ENCODE peak calls at places on chromosomes 16 and 17, in seven cellular contexts. One of them, this sample, is unnamed.
A peak's percentile ranks its signal among the peaks of the same experiment; 100 is the strongest.

GRCh38 chr16:12089492-12090161 is 113.1 kb downstream of the SNX29 start:
- DNase-seq in HuH-7.5: no peak
- DNase-seq in D721Med: no peak
- DNase-seq in Calu3: peak; percentile 60
- DNase-seq in tibial artery: peak; percentile 65
- DNase-seq in stimulated activated CD4-positive, alpha-beta T cell treated with anti-CD3 and anti-CD28 coated beads, Interleukin-1b, Interleukin-23, amount 100 ng/mL, for 1 hour: no peak
- DNase-seq in frontal cortex: peak; percentile 44
- DNase-seq in this sample: no peak

GRCh38 chr17:66331038-66331816 is 28.8 kb downstream of the PRKCA start:
- DNase-seq in HuH-7.5: no peak
- DNase-seq in D721Med: no peak
- DNase-seq in Calu3: no peak
- DNase-seq in tibial artery: no peak
- DNase-seq in stimulated activated CD4-positive, alpha-beta T cell treated with anti-CD3 and anti-CD28 coated beads, Interleukin-1b, Interleukin-23, amount 100 ng/mL, for 1 hour: no peak
- DNase-seq in frontal cortex: no peak
- DNase-seq in this sample: no peak

GRCh38 chr17:79391808-79392233 is 219.0 kb downstream of the RBFOX3 start:
- DNase-seq in HuH-7.5: peak; percentile 85
- DNase-seq in D721Med: peak; percentile 83
- DNase-seq in Calu3: peak; percentile 83
- DNase-seq in tibial artery: peak; percentile 81
- DNase-seq in stimulated activated CD4-positive, alpha-beta T cell treated with anti-CD3 and anti-CD28 coated beads, Interleukin-1b, Interleukin-23, amount 100 ng/mL, for 1 hour: peak; percentile 27
- DNase-seq in frontal cortex: peak; percentile 82
- DNase-seq in this sample: peak; percentile 43

GRCh38 chr16:50677351-50677750 is 3.8 kb downstream of the SNX20 start:
- DNase-seq in HuH-7.5: no peak
- DNase-seq in D721Med: no peak
- DNase-seq in Calu3: no peak
- DNase-seq in tibial artery: peak; percentile 37
- DNase-seq in stimulated activated CD4-positive, alpha-beta T cell treated with anti-CD3 and anti-CD28 coated beads, Interleukin-1b, Interleukin-23, amount 100 ng/mL, for 1 hour: no peak
- DNase-seq in frontal cortex: no peak
- DNase-seq in this sample: no peak

GRCh38 chr16:85286066-85286712 is 173.9 kb upstream of the CIBAR2 start:
- DNase-seq in HuH-7.5: no peak
- DNase-seq in D721Med: no peak
- DNase-seq in Calu3: no peak
- DNase-seq in tibial artery: peak; percentile 95
- DNase-seq in stimulated activated CD4-positive, alpha-beta T cell treated with anti-CD3 and anti-CD28 coated beads, Interleukin-1b, Interleukin-23, amount 100 ng/mL, for 1 hour: no peak
- DNase-seq in frontal cortex: peak; percentile 81
- DNase-seq in this sample: peak; percentile 66

GRCh38 chr17:71118039-71118438 is 948.7 kb downstream of the KCNJ2 start:
- DNase-seq in HuH-7.5: no peak
- DNase-seq in D721Med: no peak
- DNase-seq in Calu3: peak; percentile 52
- DNase-seq in tibial artery: no peak
- DNase-seq in stimulated activated CD4-positive, alpha-beta T cell treated with anti-CD3 and anti-CD28 coated beads, Interleukin-1b, Interleukin-23, amount 100 ng/mL, for 1 hour: no peak
- DNase-seq in frontal cortex: no peak
- DNase-seq in this sample: no peak

GRCh38 chr16:4344659-4345438 is 6.3 kb downstream of the PAM16 start:
- DNase-seq in HuH-7.5: no peak
- DNase-seq in D721Med: no peak
- DNase-seq in Calu3: no peak
- DNase-seq in tibial artery: no peak
- DNase-seq in stimulated activated CD4-positive, alpha-beta T cell treated with anti-CD3 and anti-CD28 coated beads, Interleukin-1b, Interleukin-23, amount 100 ng/mL, for 1 hour: no peak
- DNase-seq in frontal cortex: peak; percentile 51
- DNase-seq in this sample: no peak

GRCh38 chr17:36657763-36658490 is 56.5 kb downstream of the MRM1 start:
- DNase-seq in HuH-7.5: peak; percentile 44
- DNase-seq in D721Med: no peak
- DNase-seq in Calu3: peak; percentile 63
- DNase-seq in tibial artery: no peak
- DNase-seq in stimulated activated CD4-positive, alpha-beta T cell treated with anti-CD3 and anti-CD28 coated beads, Interleukin-1b, Interleukin-23, amount 100 ng/mL, for 1 hour: no peak
- DNase-seq in frontal cortex: no peak
- DNase-seq in this sample: peak; percentile 15

GRCh38 chr16:78744796-78745464 is 645.5 kb downstream of the WWOX start:
- DNase-seq in HuH-7.5: no peak
- DNase-seq in D721Med: no peak
- DNase-seq in Calu3: no peak
- DNase-seq in tibial artery: no peak
- DNase-seq in stimulated activated CD4-positive, alpha-beta T cell treated with anti-CD3 and anti-CD28 coated beads, Interleukin-1b, Interleukin-23, amount 100 ng/mL, for 1 hour: no peak
- DNase-seq in frontal cortex: no peak
- DNase-seq in this sample: no peak

GRCh38 chr17:11535231-11535630 is 63.0 kb upstream of the DNAH9 start:
- DNase-seq in HuH-7.5: no peak
- DNase-seq in D721Med: no peak
- DNase-seq in Calu3: no peak
- DNase-seq in tibial artery: no peak
- DNase-seq in stimulated activated CD4-positive, alpha-beta T cell treated with anti-CD3 and anti-CD28 coated beads, Interleukin-1b, Interleukin-23, amount 100 ng/mL, for 1 hour: no peak
- DNase-seq in frontal cortex: no peak
- DNase-seq in this sample: no peak

GRCh38 chr16:4911831-4912422 is 25.0 kb downstream of the PPL start:
- DNase-seq in HuH-7.5: no peak
- DNase-seq in D721Med: no peak
- DNase-seq in Calu3: no peak
- DNase-seq in tibial artery: no peak
- DNase-seq in stimulated activated CD4-positive, alpha-beta T cell treated with anti-CD3 and anti-CD28 coated beads, Interleukin-1b, Interleukin-23, amount 100 ng/mL, for 1 hour: no peak
- DNase-seq in frontal cortex: no peak
- DNase-seq in this sample: no peak

GRCh38 chr17:74749262-74750038 is 1.0 kb downstream of the NHERF1 start:
- DNase-seq in HuH-7.5: no peak
- DNase-seq in D721Med: no peak
- DNase-seq in Calu3: peak; percentile 32
- DNase-seq in tibial artery: no peak
- DNase-seq in stimulated activated CD4-positive, alpha-beta T cell treated with anti-CD3 and anti-CD28 coated beads, Interleukin-1b, Interleukin-23, amount 100 ng/mL, for 1 hour: no peak
- DNase-seq in frontal cortex: no peak
- DNase-seq in this sample: no peak

GRCh38 chr17:66347661-66348604 is 45.5 kb downstream of the PRKCA start:
- DNase-seq in HuH-7.5: no peak
- DNase-seq in D721Med: no peak
- DNase-seq in Calu3: peak; percentile 42
- DNase-seq in tibial artery: no peak
- DNase-seq in stimulated activated CD4-positive, alpha-beta T cell treated with anti-CD3 and anti-CD28 coated beads, Interleukin-1b, Interleukin-23, amount 100 ng/mL, for 1 hour: no peak
- DNase-seq in frontal cortex: no peak
- DNase-seq in this sample: no peak

GRCh38 chr16:4477966-4478365 is 1.8 kb downstream of the HMOX2 start:
- DNase-seq in HuH-7.5: no peak
- DNase-seq in D721Med: no peak
- DNase-seq in Calu3: peak; percentile 52
- DNase-seq in tibial artery: no peak
- DNase-seq in stimulated activated CD4-positive, alpha-beta T cell treated with anti-CD3 and anti-CD28 coated beads, Interleukin-1b, Interleukin-23, amount 100 ng/mL, for 1 hour: no peak
- DNase-seq in frontal cortex: no peak
- DNase-seq in this sample: no peak

GRCh38 chr17:39018267-39019134 is 51.3 kb upstream of the FBXO47 start:
- DNase-seq in HuH-7.5: no peak
- DNase-seq in D721Med: no peak
- DNase-seq in Calu3: no peak
- DNase-seq in tibial artery: no peak
- DNase-seq in stimulated activated CD4-positive, alpha-beta T cell treated with anti-CD3 and anti-CD28 coated beads, Interleukin-1b, Interleukin-23, amount 100 ng/mL, for 1 hour: no peak
- DNase-seq in frontal cortex: no peak
- DNase-seq in this sample: no peak

GRCh38 chr16:1037023-1037933 is 35.3 kb upstream of the SSTR5 start:
- DNase-seq in HuH-7.5: no peak
- DNase-seq in D721Med: no peak
- DNase-seq in Calu3: peak; percentile 62
- DNase-seq in tibial artery: no peak
- DNase-seq in stimulated activated CD4-positive, alpha-beta T cell treated with anti-CD3 and anti-CD28 coated beads, Interleukin-1b, Interleukin-23, amount 100 ng/mL, for 1 hour: no peak
- DNase-seq in frontal cortex: no peak
- DNase-seq in this sample: no peak

GRCh38 chr16:2159052-2159838 is 3.7 kb downstream of the TRAF7 start:
- DNase-seq in HuH-7.5: no peak
- DNase-seq in D721Med: no peak
- DNase-seq in Calu3: no peak
- DNase-seq in tibial artery: peak; percentile 80
- DNase-seq in stimulated activated CD4-positive, alpha-beta T cell treated with anti-CD3 and anti-CD28 coated beads, Interleukin-1b, Interleukin-23, amount 100 ng/mL, for 1 hour: no peak
- DNase-seq in frontal cortex: peak; percentile 71
- DNase-seq in this sample: peak; percentile 63

GRCh38 chr17:59327136-59327878 is 4.1 kb upstream of the YPEL2 start:
- DNase-seq in HuH-7.5: no peak
- DNase-seq in D721Med: no peak
- DNase-seq in Calu3: no peak
- DNase-seq in tibial artery: peak; percentile 4
- DNase-seq in stimulated activated CD4-positive, alpha-beta T cell treated with anti-CD3 and anti-CD28 coated beads, Interleukin-1b, Interleukin-23, amount 100 ng/mL, for 1 hour: no peak
- DNase-seq in frontal cortex: no peak
- DNase-seq in this sample: no peak

GRCh38 chr16:57883480-57883879 is 81.2 kb upstream of the KIFC3 start:
- DNase-seq in HuH-7.5: no peak
- DNase-seq in D721Med: no peak
- DNase-seq in Calu3: no peak
- DNase-seq in tibial artery: no peak
- DNase-seq in stimulated activated CD4-positive, alpha-beta T cell treated with anti-CD3 and anti-CD28 coated beads, Interleukin-1b, Interleukin-23, amount 100 ng/mL, for 1 hour: no peak
- DNase-seq in frontal cortex: no peak
- DNase-seq in this sample: no peak

GRCh38 chr17:80083136-80083661 is 18.2 kb upstream of the GAA start:
- DNase-seq in HuH-7.5: no peak
- DNase-seq in D721Med: no peak
- DNase-seq in Calu3: no peak
- DNase-seq in tibial artery: no peak
- DNase-seq in stimulated activated CD4-positive, alpha-beta T cell treated with anti-CD3 and anti-CD28 coated beads, Interleukin-1b, Interleukin-23, amount 100 ng/mL, for 1 hour: no peak
- DNase-seq in frontal cortex: no peak
- DNase-seq in this sample: no peak

GRCh38 chr17:63780928-63781327 is 7.0 kb downstream of the DDX42 start:
- DNase-seq in HuH-7.5: no peak
- DNase-seq in D721Med: no peak
- DNase-seq in Calu3: no peak
- DNase-seq in tibial artery: no peak
- DNase-seq in stimulated activated CD4-positive, alpha-beta T cell treated with anti-CD3 and anti-CD28 coated beads, Interleukin-1b, Interleukin-23, amount 100 ng/mL, for 1 hour: no peak
- DNase-seq in frontal cortex: no peak
- DNase-seq in this sample: no peak

GRCh38 chr17:44284024-44284400 is 16.1 kb upstream of the SLC4A1 start:
- DNase-seq in HuH-7.5: no peak
- DNase-seq in D721Med: no peak
- DNase-seq in Calu3: no peak
- DNase-seq in tibial artery: no peak
- DNase-seq in stimulated activated CD4-positive, alpha-beta T cell treated with anti-CD3 and anti-CD28 coated beads, Interleukin-1b, Interleukin-23, amount 100 ng/mL, for 1 hour: no peak
- DNase-seq in frontal cortex: no peak
- DNase-seq in this sample: no peak

GRCh38 chr16:69818811-69819587 is 56.9 kb downstream of the WWP2 start:
- DNase-seq in HuH-7.5: no peak
- DNase-seq in D721Med: no peak
- DNase-seq in Calu3: no peak
- DNase-seq in tibial artery: no peak
- DNase-seq in stimulated activated CD4-positive, alpha-beta T cell treated with anti-CD3 and anti-CD28 coated beads, Interleukin-1b, Interleukin-23, amount 100 ng/mL, for 1 hour: no peak
- DNase-seq in frontal cortex: no peak
- DNase-seq in this sample: no peak

GRCh38 chr17:28105501-28105900 is 63.0 kb downstream of the NLK start:
- DNase-seq in HuH-7.5: no peak
- DNase-seq in D721Med: no peak
- DNase-seq in Calu3: no peak
- DNase-seq in tibial artery: no peak
- DNase-seq in stimulated activated CD4-positive, alpha-beta T cell treated with anti-CD3 and anti-CD28 coated beads, Interleukin-1b, Interleukin-23, amount 100 ng/mL, for 1 hour: no peak
- DNase-seq in frontal cortex: no peak
- DNase-seq in this sample: no peak

GRCh38 chr17:75843577-75844529 is at the start of gene UNC13D:
- DNase-seq in HuH-7.5: no peak
- DNase-seq in D721Med: no peak
- DNase-seq in Calu3: peak; percentile 36
- DNase-seq in tibial artery: no peak
- DNase-seq in stimulated activated CD4-positive, alpha-beta T cell treated with anti-CD3 and anti-CD28 coated beads, Interleukin-1b, Interleukin-23, amount 100 ng/mL, for 1 hour: no peak
- DNase-seq in frontal cortex: no peak
- DNase-seq in this sample: no peak

GRCh38 chr17:43880420-43880991 is 26.8 kb downstream of the MPP2 start:
- DNase-seq in HuH-7.5: peak; percentile 63
- DNase-seq in D721Med: peak; percentile 77
- DNase-seq in Calu3: peak; percentile 82
- DNase-seq in tibial artery: no peak
- DNase-seq in stimulated activated CD4-positive, alpha-beta T cell treated with anti-CD3 and anti-CD28 coated beads, Interleukin-1b, Interleukin-23, amount 100 ng/mL, for 1 hour: no peak
- DNase-seq in frontal cortex: peak; percentile 55
- DNase-seq in this sample: peak; percentile 13

GRCh38 chr17:58947411-58948208 is 159.1 kb downstream of the TRIM37 start:
- DNase-seq in HuH-7.5: no peak
- DNase-seq in D721Med: no peak
- DNase-seq in Calu3: no peak
- DNase-seq in tibial artery: no peak
- DNase-seq in stimulated activated CD4-positive, alpha-beta T cell treated with anti-CD3 and anti-CD28 coated beads, Interleukin-1b, Interleukin-23, amount 100 ng/mL, for 1 hour: no peak
- DNase-seq in frontal cortex: no peak
- DNase-seq in this sample: no peak

GRCh38 chr16:90078594-90078895 is 1.4 kb upstream of the PRDM7 start:
- DNase-seq in HuH-7.5: no peak
- DNase-seq in D721Med: no peak
- DNase-seq in Calu3: no peak
- DNase-seq in tibial artery: no peak
- DNase-seq in stimulated activated CD4-positive, alpha-beta T cell treated with anti-CD3 and anti-CD28 coated beads, Interleukin-1b, Interleukin-23, amount 100 ng/mL, for 1 hour: no peak
- DNase-seq in frontal cortex: no peak
- DNase-seq in this sample: no peak

GRCh38 chr17:41026668-41027471 is at the start of gene KRTAP1-5:
- DNase-seq in HuH-7.5: no peak
- DNase-seq in D721Med: no peak
- DNase-seq in Calu3: no peak
- DNase-seq in tibial artery: no peak
- DNase-seq in stimulated activated CD4-positive, alpha-beta T cell treated with anti-CD3 and anti-CD28 coated beads, Interleukin-1b, Interleukin-23, amount 100 ng/mL, for 1 hour: no peak
- DNase-seq in frontal cortex: no peak
- DNase-seq in this sample: no peak

GRCh38 chr17:63842173-63842539 is 329 bp downstream of the SMARCD2 start:
- DNase-seq in HuH-7.5: peak; percentile 28
- DNase-seq in D721Med: no peak
- DNase-seq in Calu3: no peak
- DNase-seq in tibial artery: peak; percentile 78
- DNase-seq in stimulated activated CD4-positive, alpha-beta T cell treated with anti-CD3 and anti-CD28 coated beads, Interleukin-1b, Interleukin-23, amount 100 ng/mL, for 1 hour: no peak
- DNase-seq in frontal cortex: no peak
- DNase-seq in this sample: no peak

GRCh38 chr17:62869885-62870580 is 61.9 kb upstream of the MARCHF10 start:
- DNase-seq in HuH-7.5: peak; percentile 17
- DNase-seq in D721Med: peak; percentile 26
- DNase-seq in Calu3: no peak
- DNase-seq in tibial artery: no peak
- DNase-seq in stimulated activated CD4-positive, alpha-beta T cell treated with anti-CD3 and anti-CD28 coated beads, Interleukin-1b, Interleukin-23, amount 100 ng/mL, for 1 hour: no peak
- DNase-seq in frontal cortex: peak; percentile 42
- DNase-seq in this sample: no peak

GRCh38 chr17:49687878-49688491 is 10.1 kb upstream of the SPOP start:
- DNase-seq in HuH-7.5: no peak
- DNase-seq in D721Med: no peak
- DNase-seq in Calu3: no peak
- DNase-seq in tibial artery: no peak
- DNase-seq in stimulated activated CD4-positive, alpha-beta T cell treated with anti-CD3 and anti-CD28 coated beads, Interleukin-1b, Interleukin-23, amount 100 ng/mL, for 1 hour: no peak
- DNase-seq in frontal cortex: no peak
- DNase-seq in this sample: no peak

This sample was measured in hypothalamus.